ENCODE peak calls at places on chromosomes 12 and 14, in four cellular contexts. One of them, this sample, is unnamed.

GRCh38 chr12:65631621-65632111 is 192.6 kb upstream of the HMGA2 start:
- DNase-seq in LHCN-M2: peak; percentile 100
- DNase-seq in NCI-H748 treated with DMSO at 0.1 percent for 48 hours: no peak
- DNase-seq in type B pancreatic cell: no peak
- DNase-seq in this sample: peak; percentile 100

GRCh38 chr12:130137141-130138018 is 24.9 kb upstream of the FZD10 start:
- DNase-seq in LHCN-M2: no peak
- DNase-seq in NCI-H748 treated with DMSO at 0.1 percent for 48 hours: peak; percentile 90
- DNase-seq in type B pancreatic cell: no peak
- DNase-seq in this sample: no peak

GRCh38 chr14:103105580-103106168 is 11.1 kb downstream of the EXOC3L4 start:
- DNase-seq in NCI-H748 treated with DMSO at 0.1 percent for 48 hours: no peak
- DNase-seq in LHCN-M2: peak; percentile 49
- DNase-seq in type B pancreatic cell: no peak
- DNase-seq in this sample: no peak

GRCh38 chr12:100826323-100826722 is 31.7 kb downstream of the ANO4 start:
- DNase-seq in LHCN-M2: peak; percentile 37
- DNase-seq in NCI-H748 treated with DMSO at 0.1 percent for 48 hours: no peak
- DNase-seq in type B pancreatic cell: no peak
- DNase-seq in this sample: peak; percentile 57

GRCh38 chr12:96648941-96649340 is 159.6 kb downstream of the CFAP54 start:
- DNase-seq in NCI-H748 treated with DMSO at 0.1 percent for 48 hours: no peak
- DNase-seq in LHCN-M2: no peak
- DNase-seq in type B pancreatic cell: no peak
- DNase-seq in this sample: no peak

GRCh38 chr12:57087689-57088441 is 1.0 kb upstream of the NAB2 start:
- DNase-seq in LHCN-M2: peak; percentile 91
- DNase-seq in type B pancreatic cell: peak; percentile 87
- DNase-seq in NCI-H748 treated with DMSO at 0.1 percent for 48 hours: no peak
- DNase-seq in this sample: peak; percentile 93

GRCh38 chr14:105411985-105412767 is 7.5 kb upstream of the MTA1 start:
- DNase-seq in type B pancreatic cell: peak; percentile 69
- DNase-seq in LHCN-M2: no peak
- DNase-seq in NCI-H748 treated with DMSO at 0.1 percent for 48 hours: no peak
- DNase-seq in this sample: no peak

GRCh38 chr12:3186546-3187237 is 109.5 kb downstream of the TSPAN9 start:
- DNase-seq in type B pancreatic cell: no peak
- DNase-seq in NCI-H748 treated with DMSO at 0.1 percent for 48 hours: no peak
- DNase-seq in LHCN-M2: peak; percentile 26
- DNase-seq in this sample: no peak

GRCh38 chr14:73027984-73028383 is 1.1 kb upstream of the ZFYVE1 start:
- DNase-seq in NCI-H748 treated with DMSO at 0.1 percent for 48 hours: no peak
- DNase-seq in LHCN-M2: no peak
- DNase-seq in type B pancreatic cell: no peak
- DNase-seq in this sample: no peak

GRCh38 chr14:97166497-97166896 is 369.3 kb downstream of the VRK1 start:
- DNase-seq in NCI-H748 treated with DMSO at 0.1 percent for 48 hours: no peak
- DNase-seq in LHCN-M2: no peak
- DNase-seq in type B pancreatic cell: no peak
- DNase-seq in this sample: no peak

GRCh38 chr12:113997365-113997764 is 31.2 kb upstream of the RBM19 start:
- DNase-seq in NCI-H748 treated with DMSO at 0.1 percent for 48 hours: no peak
- DNase-seq in LHCN-M2: no peak
- DNase-seq in type B pancreatic cell: no peak
- DNase-seq in this sample: no peak

GRCh38 chr12:124327362-124328043 is 32.6 kb downstream of the RFLNA start:
- DNase-seq in LHCN-M2: no peak
- DNase-seq in NCI-H748 treated with DMSO at 0.1 percent for 48 hours: no peak
- DNase-seq in type B pancreatic cell: no peak
- DNase-seq in this sample: no peak

GRCh38 chr12:57341275-57341990 is 89.4 kb downstream of the R3HDM2 start:
- DNase-seq in LHCN-M2: no peak
- DNase-seq in type B pancreatic cell: no peak
- DNase-seq in NCI-H748 treated with DMSO at 0.1 percent for 48 hours: no peak
- DNase-seq in this sample: peak; percentile 89

GRCh38 chr12:98645572-98646067 is 530 bp downstream of the APAF1 start:
- DNase-seq in LHCN-M2: peak; percentile 14
- DNase-seq in type B pancreatic cell: no peak
- DNase-seq in NCI-H748 treated with DMSO at 0.1 percent for 48 hours: no peak
- DNase-seq in this sample: no peak

GRCh38 chr14:69657961-69658360 is 46.6 kb downstream of the SUSD6 start:
- DNase-seq in NCI-H748 treated with DMSO at 0.1 percent for 48 hours: no peak
- DNase-seq in LHCN-M2: no peak
- DNase-seq in type B pancreatic cell: no peak
- DNase-seq in this sample: peak; percentile 69

This sample was measured in iris pigment epithelial cell.